ENCODE peak calls at places on chromosomes 6 and 20, in four cellular contexts. S, R, C and M are unnamed samples.

GRCh38 chr6:43972915-43973304 is 154.3 kb downstream of the MRPL14 start:
- DNase-seq in S (no peak), R (no peak), C (no peak), M (no peak)

GRCh38 chr6:36616888-36617521 is 22.8 kb downstream of the SRSF3 start:
- DNase-seq in R (no peak), C (peak), S (no peak), M (no peak)

GRCh38 chr6:137799950-137800568 is 67.0 kb upstream of the TNFAIP3 start:
- DNase-seq in R (peak), S (peak), C (no peak), M (peak)

GRCh38 chr6:22519237-22519636 is 50.1 kb upstream of the HDGFL1 start:
- DNase-seq in S (no peak), R (no peak), C (no peak), M (no peak)

GRCh38 chr6:122610690-122611455 is 668 bp downstream of the PKIB start:
- DNase-seq in R (peak), S (no peak), C (peak), M (no peak)

GRCh38 chr20:51382986-51383821 is 159.3 kb downstream of the NFATC2 start:
- DNase-seq in C (no peak), S (no peak), R (no peak), M (no peak)

GRCh38 chr6:373773-374724 is 17.5 kb upstream of the IRF4 start:
- DNase-seq in R (no peak), C (no peak), S (no peak), M (no peak)

GRCh38 chr20:46568570-46569129 is 18.2 kb upstream of the OCSTAMP start:
- DNase-seq in S (no peak), C (no peak), R (no peak), M (no peak)

GRCh38 chr20:1505361-1505760 is 14.1 kb upstream of the SIRPB2 start:
- DNase-seq in R (no peak), S (no peak), C (no peak), M (no peak)

GRCh38 chr6:147022041-147022440 is 182.2 kb upstream of the STXBP5 start:
- DNase-seq in R (no peak), C (no peak), S (no peak), M (no peak)

GRCh38 chr6:24329022-24329421 is 28.8 kb downstream of the DCDC2 start:
- DNase-seq in C (no peak), S (no peak), R (no peak), M (no peak)

GRCh38 chr20:59937150-59937549 is 3.0 kb downstream of the PPP1R3D start:
- DNase-seq in C (no peak), S (no peak), R (no peak), M (no peak)

GRCh38 chr20:50376888-50377459 is 133.2 kb upstream of the PTPN1 start:
- DNase-seq in S (no peak), C (no peak), R (no peak), M (no peak)

GRCh38 chr20:52150440-52151258 is 40.9 kb downstream of the ZFP64 start:
- DNase-seq in S (no peak), C (no peak), R (peak), M (no peak)

GRCh38 chr6:137787016-137787415 is 80.0 kb upstream of the TNFAIP3 start:
- DNase-seq in C (no peak), S (no peak), R (no peak), M (no peak)

GRCh38 chr6:96391776-96392175 is 129.8 kb upstream of the UFL1 start:
- DNase-seq in C (peak), R (peak), S (no peak), M (no peak)

GRCh38 chr6:128570439-128571063 is 50.2 kb upstream of the PTPRK start:
- DNase-seq in R (no peak), C (no peak), S (no peak), M (no peak)

GRCh38 chr20:31355981-31356380 is 12.4 kb upstream of the DEFB118 start:
- DNase-seq in S (no peak), R (no peak), C (no peak), M (no peak)

GRCh38 chr6:23106951-23107350 is 537.6 kb downstream of the HDGFL1 start:
- DNase-seq in C (no peak), R (no peak), S (no peak), M (no peak)

GRCh38 chr20:23132293-23132929 is 46.3 kb upstream of the CD93 start:
- DNase-seq in R (no peak), C (no peak), S (no peak), M (no peak)

GRCh38 chr20:5822569-5822968 is 72.4 kb downstream of the SHLD1 start:
- DNase-seq in R (no peak), S (no peak), C (no peak), M (no peak)

GRCh38 chr20:61520761-61521460 is 268.9 kb downstream of the CDH4 start:
- DNase-seq in S (no peak), R (no peak), C (no peak), M (no peak)

GRCh38 chr6:129370268-129370916 is 339.6 kb downstream of the ARHGAP18 start:
- DNase-seq in C (peak), R (peak), S (peak), M (no peak)

GRCh38 chr6:83838727-83839126 is 14.4 kb upstream of the RIPPLY2 start:
- DNase-seq in S (no peak), R (no peak), C (no peak), M (no peak)

GRCh38 chr20:64246616-64247311 is 8.8 kb upstream of the PCMTD2 start:
- DNase-seq in S (no peak), R (no peak), C (no peak), M (no peak)

GRCh38 chr6:17863971-17864754 is 123.3 kb downstream of the KIF13A start:
- DNase-seq in C (no peak), S (no peak), R (no peak), M (no peak)

GRCh38 chr20:63121246-63121645 is 94.7 kb downstream of the YTHDF1 start:
- DNase-seq in C (no peak), R (no peak), S (no peak), M (no peak)

GRCh38 chr6:77620290-77620882 is 32.5 kb upstream of the MEI4 start:
- DNase-seq in C (peak), R (no peak), S (no peak), M (no peak)

GRCh38 chr6:170439366-170440351 is 113.4 kb downstream of the PSMB1 start:
- DNase-seq in C (no peak), S (no peak), R (no peak), M (no peak)

GRCh38 chr6:148231572-148231971 is 111.1 kb upstream of the SASH1 start:
- DNase-seq in R (no peak), C (no peak), S (no peak), M (no peak)

GRCh38 chr20:6783752-6784725 is 16.6 kb downstream of the BMP2 start:
- DNase-seq in C (no peak), R (no peak), S (no peak), M (no peak)